ENCODE peak calls at places on chromosome 15, in eight cellular contexts. H is AG04450; K is left lung; V is body of pancreas; P is CD4-positive, alpha-beta T cell; F is K562; G is CD8-positive, alpha-beta T cell; B is Peyer's patch. Z is an unnamed sample.

GRCh38 chr15:50190166-50190570 is 8.2 kb downstream of the SLC27A2 start:
- DNase-seq in H (no peak), K (no peak), V (no peak), P (no peak), F (no peak), G (no peak), B (no peak), Z (no peak)

GRCh38 chr15:33104276-33104675 is 90.2 kb downstream of the FMN1 start:
- DNase-seq in H (no peak), K (no peak), V (no peak), P (no peak), F (no peak), G (no peak), B (no peak), Z (no peak)

GRCh38 chr15:72782993-72783562 is 480 bp downstream of the ADPGK start:
- DNase-seq in H (no peak), K (peak; percentile 62), V (peak; percentile 57), P (peak; percentile 12), F (no peak), G (peak; percentile 8), B (peak; percentile 67), Z (peak; percentile 52)

GRCh38 chr15:62783303-62783957 is 259.1 kb upstream of the TPM1 start:
- DNase-seq in H (peak; percentile 75), K (no peak), V (no peak), P (no peak), F (no peak), G (no peak), B (no peak), Z (no peak)

GRCh38 chr15:45184562-45185041 is 3.2 kb downstream of the SHF start:
- DNase-seq in H (no peak), K (no peak), V (no peak), P (no peak), F (no peak), G (no peak), B (no peak), Z (no peak)

GRCh38 chr15:66588537-66588936 is 22.7 kb upstream of the LCTL start:
- DNase-seq in H (no peak), K (no peak), V (no peak), P (no peak), F (peak; percentile 58), G (no peak), B (no peak), Z (no peak)

GRCh38 chr15:74604983-74605809 is 10.4 kb upstream of the CLK3 start:
- DNase-seq in H (no peak), K (no peak), V (no peak), P (no peak), F (no peak), G (no peak), B (no peak), Z (no peak)

GRCh38 chr15:33324609-33325008 is 13.8 kb downstream of the RYR3 start:
- DNase-seq in H (no peak), K (no peak), V (no peak), P (no peak), F (no peak), G (no peak), B (no peak), Z (no peak)

GRCh38 chr15:62462721-62463120 is 297.6 kb upstream of the C2CD4B start:
- DNase-seq in H (no peak), K (no peak), V (no peak), P (no peak), F (no peak), G (no peak), B (no peak), Z (no peak)

GRCh38 chr15:46326173-46326572 is 691.3 kb downstream of the SQOR start:
- DNase-seq in H (no peak), K (no peak), V (no peak), P (no peak), F (no peak), G (no peak), B (no peak), Z (no peak)

GRCh38 chr15:74364936-74365618 is 2.4 kb downstream of the CYP11A1 start:
- DNase-seq in H (no peak), K (no peak), V (no peak), P (no peak), F (no peak), G (no peak), B (no peak), Z (no peak)

GRCh38 chr15:66825139-66825538 is 123.1 kb downstream of the SMAD6 start:
- DNase-seq in H (no peak), K (no peak), V (no peak), P (no peak), F (no peak), G (no peak), B (no peak), Z (no peak)

GRCh38 chr15:82100116-82100795 is 54.4 kb upstream of the MEX3B start:
- DNase-seq in H (no peak), K (no peak), V (no peak), P (no peak), F (no peak), G (no peak), B (no peak), Z (no peak)

GRCh38 chr15:82105458-82106205 is 59.8 kb upstream of the MEX3B start:
- DNase-seq in H (no peak), K (peak; percentile 65), V (peak; percentile 80), P (no peak), F (no peak), G (no peak), B (no peak), Z (no peak)

GRCh38 chr15:82106671-82107070 is 60.9 kb upstream of the MEX3B start:
- DNase-seq in H (no peak), K (no peak), V (no peak), P (no peak), F (no peak), G (no peak), B (no peak), Z (no peak)

GRCh38 chr15:82098674-82099073 is 52.9 kb upstream of the MEX3B start:
- DNase-seq in H (no peak), K (no peak), V (no peak), P (no peak), F (no peak), G (no peak), B (no peak), Z (no peak)

DNA sequence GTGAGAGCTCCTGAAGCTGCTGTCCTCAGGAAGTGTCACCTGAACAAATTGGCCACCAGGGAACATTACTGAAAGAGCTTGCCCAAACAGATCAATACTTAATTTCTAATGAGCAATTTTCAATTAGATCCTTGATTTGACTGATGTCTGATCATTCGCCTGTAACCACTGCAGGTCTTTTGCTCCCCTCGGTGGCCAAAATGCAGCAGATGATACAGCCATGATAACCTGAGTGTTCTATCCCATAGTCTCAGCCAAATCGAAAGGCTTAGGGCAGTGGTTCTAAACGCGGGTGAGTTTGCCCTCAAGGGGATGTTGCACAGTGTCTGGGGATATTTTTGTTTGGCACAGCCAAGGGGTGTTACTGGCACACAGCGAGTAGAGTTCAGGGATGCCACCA is 57.7 kb upstream of the MEX3B start:
- DNase-seq in H (no peak), K (no peak), V (no peak), P (no peak), F (no peak), G (no peak), B (no peak), Z (no peak)
- TF ChIP-seq CTCF in H (peak; percentile 36), K (no peak), V (no peak), P (no peak), F (peak; percentile 43), G (no peak), B (no peak), Z (no peak)

DNA sequence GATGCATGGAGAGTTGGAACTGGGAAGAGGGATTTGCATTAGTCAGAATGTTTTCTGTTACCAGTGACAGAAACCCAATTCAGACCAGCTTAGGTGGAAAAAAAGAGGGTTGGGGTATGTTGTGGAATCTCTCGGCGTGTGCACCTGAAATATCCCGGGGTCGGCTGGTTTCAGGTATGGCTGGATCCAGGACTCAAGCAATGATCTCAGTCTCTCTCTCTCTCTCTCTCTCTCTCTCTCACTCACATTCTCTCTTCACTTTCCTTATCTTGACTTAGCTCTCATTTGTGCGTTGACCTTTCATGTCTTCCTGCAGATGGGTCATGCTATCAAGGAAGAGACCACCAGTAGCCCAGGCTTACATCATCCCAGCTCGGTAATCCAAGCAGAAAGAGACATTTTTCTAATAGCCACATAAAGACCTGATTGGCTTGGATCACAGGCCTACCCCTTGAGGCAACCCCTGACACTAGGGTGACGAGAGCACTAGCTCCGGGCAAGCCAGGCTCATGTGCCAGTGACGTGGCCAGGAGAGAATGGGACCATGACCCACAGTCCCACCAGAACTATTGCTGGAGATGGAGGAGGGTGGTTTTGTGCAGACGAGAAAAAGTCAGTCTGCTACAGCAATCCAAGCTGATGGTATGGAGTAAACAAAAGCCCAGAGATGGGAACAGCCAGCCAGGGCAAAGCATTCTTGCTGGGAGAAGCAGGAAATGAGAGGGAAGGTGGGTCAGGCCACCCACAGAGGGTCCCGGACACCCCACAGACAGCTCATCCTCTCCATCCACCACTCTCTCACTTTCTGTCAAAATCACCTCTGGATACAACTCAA is 91.7 kb downstream of the CHSY1 start:
- DNase-seq in H (no peak), K (no peak), V (no peak), P (no peak), F (no peak), G (no peak), B (no peak), Z (no peak)
- H3K27ac ChIP-seq in H (no peak overlapping the region), K (no peak overlapping the region), V (no peak overlapping the region), P (no peak overlapping the region), F (no peak overlapping the region), G (no peak overlapping the region), B (no peak overlapping the region), Z (no peak overlapping the region)

DNA sequence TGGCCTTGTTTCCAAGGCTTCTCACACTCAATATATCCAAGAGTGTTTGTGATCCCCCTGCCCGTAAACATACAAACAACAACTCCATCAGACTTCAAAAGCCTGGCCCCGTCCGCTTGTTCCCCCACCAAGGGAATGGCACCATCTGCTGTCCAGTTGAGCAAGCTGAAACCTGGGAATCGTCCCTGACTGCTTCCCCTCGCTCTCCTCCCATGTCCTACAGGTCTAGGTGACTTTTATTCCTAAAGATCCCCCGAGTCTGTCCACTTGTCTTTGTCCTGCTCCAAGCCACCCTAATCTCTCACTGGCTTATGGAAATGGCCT is 27.9 kb upstream of the FAM174B start:
- DNase-seq in H (no peak), K (no peak), V (peak; percentile 58), P (no peak), F (peak; percentile 29), G (no peak), B (peak; percentile 52), Z (peak; percentile 35)
- TF ChIP-seq CTCF in H (peak; percentile 30), K (peak; percentile 26), V (peak; percentile 82), P (no peak), F (peak; percentile 70), G (no peak), B (no peak), Z (no peak)

DNA sequence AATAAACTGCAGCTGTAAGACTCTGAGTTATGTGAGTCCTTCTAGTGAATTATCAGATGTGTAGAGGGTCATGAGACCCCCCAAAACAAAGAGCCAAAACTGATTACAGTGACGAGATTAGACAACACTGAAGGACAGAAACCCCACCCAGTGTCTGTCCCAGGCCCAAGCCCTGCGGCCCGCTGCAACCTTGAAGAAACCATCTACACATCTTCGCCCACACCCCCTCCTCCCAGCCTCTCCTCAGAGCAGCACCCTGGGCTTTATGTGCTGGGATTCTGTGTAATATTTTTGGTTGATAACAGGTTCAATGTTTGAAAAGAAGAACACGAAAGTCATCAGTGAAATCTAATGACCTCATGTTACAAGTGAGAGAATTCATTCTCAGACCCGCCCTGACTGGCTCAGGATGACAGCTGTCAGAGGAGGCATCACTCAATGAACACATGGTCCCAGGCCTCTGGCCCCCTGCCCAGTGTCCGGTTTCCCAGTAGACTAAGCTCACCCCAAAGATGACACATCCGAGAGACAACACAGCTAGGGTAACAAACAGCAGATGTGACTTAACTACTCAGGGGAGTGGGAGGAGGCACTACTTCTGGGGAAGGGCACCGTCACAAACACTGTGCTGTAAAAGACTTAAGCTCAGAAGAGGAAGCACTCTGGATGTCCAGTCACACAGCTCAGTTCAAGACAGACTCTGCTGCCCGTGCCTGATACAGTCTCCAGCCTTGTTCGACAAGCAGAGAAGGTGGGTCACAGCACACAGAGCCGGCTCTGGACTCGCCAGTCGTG is 48.9 kb downstream of the NIPA2 start:
- DNase-seq in H (peak; percentile 36), K (no peak), V (no peak), P (no peak), F (peak; percentile 53), G (no peak), B (peak; percentile 71), Z (no peak)
- H3K27ac ChIP-seq in H (peak overlapping the region; percentile 93), K (no peak overlapping the region), V (no peak overlapping the region), P (no peak overlapping the region), F (peak overlapping the region; percentile 66), G (no peak overlapping the region), B (no peak overlapping the region), Z (no peak overlapping the region)